ENCODE peak calls at places on chromosome 5, in four cellular contexts. G is EH, M is DMS 273 treated with DMSO at 0.1 percent for 48 hours, S is Daoy. W is an unnamed sample.
A peak's percentile ranks its signal among the peaks of the same experiment; 100 is the strongest.

GRCh38 chr5:111929892-111930291 is 172.9 kb upstream of the NREP start:
- DNase-seq in M (no peak), G (peak; percentile 96), S (peak; percentile 84), W (peak; percentile 85)

GRCh38 chr5:146229222-146229621 is 25.8 kb downstream of the RBM27 start:
- DNase-seq in G (no peak), M (no peak), S (no peak), W (no peak)

GRCh38 chr5:56950626-56951130 is 1.2 kb downstream of the MIER3 start:
- DNase-seq in M (peak; percentile 6), S (peak; percentile 73), G (peak; percentile 69), W (peak; percentile 75)

GRCh38 chr5:130546216-130546615 is 618.8 kb downstream of the HINT1 start:
- DNase-seq in S (no peak), M (no peak), G (no peak), W (no peak)

GRCh38 chr5:170638454-170639220 is 134.8 kb downstream of the KCNIP1 start:
- DNase-seq in S (peak; percentile 52), M (peak; percentile 6), G (peak; percentile 53), W (peak; percentile 59)

GRCh38 chr5:6216516-6217075 is 161.8 kb downstream of the MED10 start:
- DNase-seq in G (no peak), M (no peak), S (no peak), W (no peak)

GRCh38 chr5:174872271-174872670 is 147.9 kb downstream of the MSX2 start:
- DNase-seq in G (peak; percentile 9), M (no peak), S (peak; percentile 23), W (peak; percentile 13)

GRCh38 chr5:145774442-145774841 is 60.7 kb downstream of the PRELID2 start:
- DNase-seq in G (no peak), M (no peak), S (no peak), W (no peak)